ENCODE peak calls at places on chromosomes 4 and X, in six cellular contexts. One of them, this sample, is unnamed.

GRCh38 chr4:78652282-78652876 is 100.8 kb downstream of the ANXA3 start:
- DNase-seq in EH: peak
- DNase-seq in astrocyte of the spinal cord: peak
- DNase-seq in activated T-helper 9 cell treated with anti-CD3 and anti-CD28 coated beads, Interleukin-2, amount 50 U/mL, for 16 hours: no peak
- DNase-seq in fibroblast of villous mesenchyme: no peak
- DNase-seq in Right ventricle myocardium superior: no peak
- DNase-seq in this sample: no peak

GRCh38 chr4:119049342-119049741 is 86.3 kb upstream of the MYOZ2 start:
- DNase-seq in EH: no peak
- DNase-seq in astrocyte of the spinal cord: no peak
- DNase-seq in activated T-helper 9 cell treated with anti-CD3 and anti-CD28 coated beads, Interleukin-2, amount 50 U/mL, for 16 hours: no peak
- DNase-seq in fibroblast of villous mesenchyme: peak
- DNase-seq in Right ventricle myocardium superior: no peak
- DNase-seq in this sample: no peak

GRCh38 chr4:147096667-147097604 is 151.3 kb upstream of the TTC29 start:
- DNase-seq in EH: peak
- DNase-seq in astrocyte of the spinal cord: peak
- DNase-seq in activated T-helper 9 cell treated with anti-CD3 and anti-CD28 coated beads, Interleukin-2, amount 50 U/mL, for 16 hours: no peak
- DNase-seq in fibroblast of villous mesenchyme: peak
- DNase-seq in Right ventricle myocardium superior: no peak
- DNase-seq in this sample: peak

GRCh38 chrX:39381446-39381845 is 580.2 kb downstream of the MID1IP1 start:
- DNase-seq in EH: no peak
- DNase-seq in astrocyte of the spinal cord: no peak
- DNase-seq in activated T-helper 9 cell treated with anti-CD3 and anti-CD28 coated beads, Interleukin-2, amount 50 U/mL, for 16 hours: no peak
- DNase-seq in fibroblast of villous mesenchyme: no peak
- DNase-seq in Right ventricle myocardium superior: no peak
- DNase-seq in this sample: no peak

GRCh38 chr4:86160423-86160822 is 199.4 kb downstream of the MAPK10 start:
- DNase-seq in EH: peak
- DNase-seq in astrocyte of the spinal cord: peak
- DNase-seq in activated T-helper 9 cell treated with anti-CD3 and anti-CD28 coated beads, Interleukin-2, amount 50 U/mL, for 16 hours: no peak
- DNase-seq in fibroblast of villous mesenchyme: no peak
- DNase-seq in Right ventricle myocardium superior: no peak
- DNase-seq in this sample: no peak

GRCh38 chr4:8240211-8241041 is 29.1 kb upstream of the HTRA3 start:
- DNase-seq in EH: no peak
- DNase-seq in astrocyte of the spinal cord: no peak
- DNase-seq in activated T-helper 9 cell treated with anti-CD3 and anti-CD28 coated beads, Interleukin-2, amount 50 U/mL, for 16 hours: no peak
- DNase-seq in fibroblast of villous mesenchyme: no peak
- DNase-seq in Right ventricle myocardium superior: no peak
- DNase-seq in this sample: no peak

GRCh38 chrX:119682019-119682989 is 10.7 kb downstream of the SEPTIN6 start:
- DNase-seq in EH: no peak
- DNase-seq in astrocyte of the spinal cord: no peak
- DNase-seq in activated T-helper 9 cell treated with anti-CD3 and anti-CD28 coated beads, Interleukin-2, amount 50 U/mL, for 16 hours: no peak
- DNase-seq in fibroblast of villous mesenchyme: no peak
- DNase-seq in Right ventricle myocardium superior: no peak
- DNase-seq in this sample: peak

GRCh38 chrX:150773634-150774033 is 80.4 kb downstream of the MTMR1 start:
- DNase-seq in EH: peak
- DNase-seq in astrocyte of the spinal cord: no peak
- DNase-seq in activated T-helper 9 cell treated with anti-CD3 and anti-CD28 coated beads, Interleukin-2, amount 50 U/mL, for 16 hours: no peak
- DNase-seq in fibroblast of villous mesenchyme: no peak
- DNase-seq in Right ventricle myocardium superior: no peak
- DNase-seq in this sample: no peak

GRCh38 chr4:54232151-54232688 is 3.1 kb downstream of the PDGFRA start:
- DNase-seq in EH: peak
- DNase-seq in astrocyte of the spinal cord: peak
- DNase-seq in activated T-helper 9 cell treated with anti-CD3 and anti-CD28 coated beads, Interleukin-2, amount 50 U/mL, for 16 hours: no peak
- DNase-seq in fibroblast of villous mesenchyme: no peak
- DNase-seq in Right ventricle myocardium superior: peak
- DNase-seq in this sample: peak

GRCh38 chr4:548976-549375 is 27.1 kb downstream of the TMEM271 start:
- DNase-seq in EH: no peak
- DNase-seq in astrocyte of the spinal cord: no peak
- DNase-seq in activated T-helper 9 cell treated with anti-CD3 and anti-CD28 coated beads, Interleukin-2, amount 50 U/mL, for 16 hours: no peak
- DNase-seq in fibroblast of villous mesenchyme: no peak
- DNase-seq in Right ventricle myocardium superior: no peak
- DNase-seq in this sample: no peak

GRCh38 chrX:87475793-87476192 is 41.8 kb upstream of the KLHL4 start:
- DNase-seq in EH: no peak
- DNase-seq in astrocyte of the spinal cord: no peak
- DNase-seq in activated T-helper 9 cell treated with anti-CD3 and anti-CD28 coated beads, Interleukin-2, amount 50 U/mL, for 16 hours: no peak
- DNase-seq in fibroblast of villous mesenchyme: no peak
- DNase-seq in Right ventricle myocardium superior: no peak
- DNase-seq in this sample: no peak

GRCh38 chrX:126552313-126553022 is at the start of gene DCAF12L1:
- DNase-seq in EH: no peak
- DNase-seq in astrocyte of the spinal cord: no peak
- DNase-seq in activated T-helper 9 cell treated with anti-CD3 and anti-CD28 coated beads, Interleukin-2, amount 50 U/mL, for 16 hours: no peak
- DNase-seq in fibroblast of villous mesenchyme: no peak
- DNase-seq in Right ventricle myocardium superior: no peak
- DNase-seq in this sample: no peak

GRCh38 chrX:153933751-153934472 is 925 bp downstream of the NAA10 start:
- DNase-seq in EH: peak
- DNase-seq in astrocyte of the spinal cord: no peak
- DNase-seq in activated T-helper 9 cell treated with anti-CD3 and anti-CD28 coated beads, Interleukin-2, amount 50 U/mL, for 16 hours: no peak
- DNase-seq in fibroblast of villous mesenchyme: peak
- DNase-seq in Right ventricle myocardium superior: no peak
- DNase-seq in this sample: no peak

GRCh38 chrX:14616301-14616700 is 87.0 kb downstream of the GLRA2 start:
- DNase-seq in EH: peak
- DNase-seq in astrocyte of the spinal cord: no peak
- DNase-seq in activated T-helper 9 cell treated with anti-CD3 and anti-CD28 coated beads, Interleukin-2, amount 50 U/mL, for 16 hours: no peak
- DNase-seq in fibroblast of villous mesenchyme: peak
- DNase-seq in Right ventricle myocardium superior: no peak
- DNase-seq in this sample: no peak

GRCh38 chr4:101103381-101104142 is 243.8 kb downstream of the PPP3CA start:
- DNase-seq in EH: no peak
- DNase-seq in astrocyte of the spinal cord: peak
- DNase-seq in activated T-helper 9 cell treated with anti-CD3 and anti-CD28 coated beads, Interleukin-2, amount 50 U/mL, for 16 hours: no peak
- DNase-seq in fibroblast of villous mesenchyme: peak
- DNase-seq in Right ventricle myocardium superior: no peak
- DNase-seq in this sample: no peak

GRCh38 chr4:64713256-64713840 is 304.1 kb upstream of the TECRL start:
- DNase-seq in EH: peak
- DNase-seq in astrocyte of the spinal cord: peak
- DNase-seq in activated T-helper 9 cell treated with anti-CD3 and anti-CD28 coated beads, Interleukin-2, amount 50 U/mL, for 16 hours: no peak
- DNase-seq in fibroblast of villous mesenchyme: peak
- DNase-seq in Right ventricle myocardium superior: no peak
- DNase-seq in this sample: peak

GRCh38 chr4:151627491-151627890 is 133.3 kb downstream of the GATB start:
- DNase-seq in EH: peak
- DNase-seq in astrocyte of the spinal cord: peak
- DNase-seq in activated T-helper 9 cell treated with anti-CD3 and anti-CD28 coated beads, Interleukin-2, amount 50 U/mL, for 16 hours: no peak
- DNase-seq in fibroblast of villous mesenchyme: no peak
- DNase-seq in Right ventricle myocardium superior: no peak
- DNase-seq in this sample: no peak

GRCh38 chrX:139971394-139971749 is 6.1 kb upstream of the CXorf66 start:
- DNase-seq in EH: no peak
- DNase-seq in astrocyte of the spinal cord: no peak
- DNase-seq in activated T-helper 9 cell treated with anti-CD3 and anti-CD28 coated beads, Interleukin-2, amount 50 U/mL, for 16 hours: no peak
- DNase-seq in fibroblast of villous mesenchyme: no peak
- DNase-seq in Right ventricle myocardium superior: no peak
- DNase-seq in this sample: no peak

GRCh38 chr4:169640261-169640880 is 20.0 kb downstream of the CLCN3 start:
- DNase-seq in EH: peak
- DNase-seq in astrocyte of the spinal cord: peak
- DNase-seq in activated T-helper 9 cell treated with anti-CD3 and anti-CD28 coated beads, Interleukin-2, amount 50 U/mL, for 16 hours: no peak
- DNase-seq in fibroblast of villous mesenchyme: peak
- DNase-seq in Right ventricle myocardium superior: no peak
- DNase-seq in this sample: no peak

GRCh38 chr4:128471576-128471975 is 184.0 kb upstream of the PGRMC2 start:
- DNase-seq in EH: peak
- DNase-seq in astrocyte of the spinal cord: no peak
- DNase-seq in activated T-helper 9 cell treated with anti-CD3 and anti-CD28 coated beads, Interleukin-2, amount 50 U/mL, for 16 hours: no peak
- DNase-seq in fibroblast of villous mesenchyme: no peak
- DNase-seq in Right ventricle myocardium superior: no peak
- DNase-seq in this sample: no peak

GRCh38 chrX:95346854-95347253 is 1337.8 kb upstream of the DIAPH2 start:
- DNase-seq in EH: no peak
- DNase-seq in astrocyte of the spinal cord: peak
- DNase-seq in activated T-helper 9 cell treated with anti-CD3 and anti-CD28 coated beads, Interleukin-2, amount 50 U/mL, for 16 hours: no peak
- DNase-seq in fibroblast of villous mesenchyme: peak
- DNase-seq in Right ventricle myocardium superior: no peak
- DNase-seq in this sample: no peak

GRCh38 chr4:76527666-76528065 is 92.6 kb downstream of the SHROOM3 start:
- DNase-seq in EH: no peak
- DNase-seq in astrocyte of the spinal cord: no peak
- DNase-seq in activated T-helper 9 cell treated with anti-CD3 and anti-CD28 coated beads, Interleukin-2, amount 50 U/mL, for 16 hours: no peak
- DNase-seq in fibroblast of villous mesenchyme: no peak
- DNase-seq in Right ventricle myocardium superior: no peak
- DNase-seq in this sample: no peak

GRCh38 chrX:1564750-1565683 is 26.4 kb upstream of the AKAP17A start:
- DNase-seq in EH: no peak
- DNase-seq in astrocyte of the spinal cord: no peak
- DNase-seq in activated T-helper 9 cell treated with anti-CD3 and anti-CD28 coated beads, Interleukin-2, amount 50 U/mL, for 16 hours: no peak
- DNase-seq in fibroblast of villous mesenchyme: no peak
- DNase-seq in Right ventricle myocardium superior: no peak
- DNase-seq in this sample: peak

GRCh38 chrX:19624754-19625153 is 109.4 kb upstream of the MAP3K15 start:
- DNase-seq in EH: peak
- DNase-seq in astrocyte of the spinal cord: no peak
- DNase-seq in activated T-helper 9 cell treated with anti-CD3 and anti-CD28 coated beads, Interleukin-2, amount 50 U/mL, for 16 hours: no peak
- DNase-seq in fibroblast of villous mesenchyme: peak
- DNase-seq in Right ventricle myocardium superior: no peak
- DNase-seq in this sample: no peak

GRCh38 chr4:155371432-155372043 is 5.2 kb downstream of the MAP9 start:
- DNase-seq in EH: peak
- DNase-seq in astrocyte of the spinal cord: peak
- DNase-seq in activated T-helper 9 cell treated with anti-CD3 and anti-CD28 coated beads, Interleukin-2, amount 50 U/mL, for 16 hours: no peak
- DNase-seq in fibroblast of villous mesenchyme: peak
- DNase-seq in Right ventricle myocardium superior: no peak
- DNase-seq in this sample: no peak

GRCh38 chr4:30619679-30620078 is 100.5 kb upstream of the PCDH7 start:
- DNase-seq in EH: no peak
- DNase-seq in astrocyte of the spinal cord: peak
- DNase-seq in activated T-helper 9 cell treated with anti-CD3 and anti-CD28 coated beads, Interleukin-2, amount 50 U/mL, for 16 hours: no peak
- DNase-seq in fibroblast of villous mesenchyme: peak
- DNase-seq in Right ventricle myocardium superior: no peak
- DNase-seq in this sample: no peak

This sample was measured in GM13976.